ENCODE peak calls at places on chromosomes 5 and 9, in seven cellular contexts. A, U, B, S, T, K and R are unnamed samples.

GRCh38 chr5:39433123-39433522 is 8.3 kb upstream of the DAB2 start:
- DNase-seq in A (no peak), U (no peak), B (no peak), S (no peak), T (no peak), K (no peak), R (no peak)

GRCh38 chr5:60023255-60023654 is 129.7 kb upstream of the PDE4D start:
- DNase-seq in A (peak; percentile 37), U (no peak), B (no peak), S (no peak), T (no peak), K (peak; percentile 28), R (peak; percentile 70)

GRCh38 chr9:37994639-37995347 is 74.2 kb downstream of the SHB start:
- DNase-seq in A (peak; percentile 53), U (no peak), B (peak; percentile 87), S (peak; percentile 41), T (no peak), K (peak; percentile 89), R (peak; percentile 73)

GRCh38 chr9:4674783-4675182 is 4.6 kb upstream of the CDC37L1 start:
- DNase-seq in A (peak; percentile 95), U (no peak), B (no peak), S (no peak), T (no peak), K (peak; percentile 70), R (no peak)

GRCh38 chr5:177357459-177358332 is at the start of gene RGS14:
- DNase-seq in A (no peak), U (no peak), B (peak; percentile 38), S (no peak), T (peak; percentile 48), K (peak; percentile 73), R (peak; percentile 36)

GRCh38 chr5:31232273-31232888 is 38.9 kb downstream of the CDH6 start:
- DNase-seq in A (peak; percentile 90), U (no peak), B (peak; percentile 42), S (peak; percentile 49), T (no peak), K (peak; percentile 50), R (peak; percentile 63)

GRCh38 chr9:133793471-133793870 is 55.3 kb upstream of the SARDH start:
- DNase-seq in A (no peak), U (no peak), B (no peak), S (no peak), T (no peak), K (no peak), R (no peak)

GRCh38 chr5:31921852-31922305 is 252.2 kb downstream of the GOLPH3 start:
- DNase-seq in A (no peak), U (no peak), B (no peak), S (no peak), T (no peak), K (peak; percentile 89), R (peak; percentile 56)

GRCh38 chr9:117887383-117887782 is 183.2 kb downstream of the TLR4 start:
- DNase-seq in A (no peak), U (no peak), B (no peak), S (no peak), T (no peak), K (no peak), R (no peak)

GRCh38 chr9:8750639-8751041 is 951.1 kb upstream of the DMAC1 start:
- DNase-seq in A (no peak), U (no peak), B (no peak), S (no peak), T (no peak), K (peak; percentile 29), R (no peak)

GRCh38 chr5:1885777-1886633 is 3.3 kb upstream of the IRX4 start:
- DNase-seq in A (no peak), U (no peak), B (no peak), S (no peak), T (no peak), K (no peak), R (no peak)

GRCh38 chr5:68161156-68161555 is 54.4 kb upstream of the PIK3R1 start:
- DNase-seq in A (no peak), U (no peak), B (no peak), S (no peak), T (no peak), K (no peak), R (no peak)

GRCh38 chr9:37283730-37284235 is 138.7 kb upstream of the GRHPR start:
- DNase-seq in A (peak; percentile 48), U (no peak), B (no peak), S (no peak), T (no peak), K (peak; percentile 56), R (no peak)

GRCh38 chr5:29899583-29899982 is 1293.9 kb upstream of the CDH6 start:
- DNase-seq in A (no peak), U (no peak), B (no peak), S (no peak), T (no peak), K (no peak), R (no peak)

GRCh38 chr9:14307989-14308750 is 5.8 kb downstream of the NFIB start:
- DNase-seq in A (no peak), U (no peak), B (peak; percentile 39), S (no peak), T (no peak), K (no peak), R (no peak)

GRCh38 chr9:14309403-14309802 is 4.5 kb downstream of the NFIB start:
- DNase-seq in A (no peak), U (no peak), B (no peak), S (peak; percentile 51), T (no peak), K (peak; percentile 9), R (peak; percentile 79)

GRCh38 chr9:14306188-14306587 is 7.8 kb downstream of the NFIB start:
- DNase-seq in A (no peak), U (no peak), B (no peak), S (no peak), T (no peak), K (no peak), R (no peak)

GRCh38 chr9:14308751-14309140 is 5.2 kb downstream of the NFIB start:
- DNase-seq in A (no peak), U (no peak), B (no peak), S (no peak), T (no peak), K (no peak), R (no peak)

DNA sequence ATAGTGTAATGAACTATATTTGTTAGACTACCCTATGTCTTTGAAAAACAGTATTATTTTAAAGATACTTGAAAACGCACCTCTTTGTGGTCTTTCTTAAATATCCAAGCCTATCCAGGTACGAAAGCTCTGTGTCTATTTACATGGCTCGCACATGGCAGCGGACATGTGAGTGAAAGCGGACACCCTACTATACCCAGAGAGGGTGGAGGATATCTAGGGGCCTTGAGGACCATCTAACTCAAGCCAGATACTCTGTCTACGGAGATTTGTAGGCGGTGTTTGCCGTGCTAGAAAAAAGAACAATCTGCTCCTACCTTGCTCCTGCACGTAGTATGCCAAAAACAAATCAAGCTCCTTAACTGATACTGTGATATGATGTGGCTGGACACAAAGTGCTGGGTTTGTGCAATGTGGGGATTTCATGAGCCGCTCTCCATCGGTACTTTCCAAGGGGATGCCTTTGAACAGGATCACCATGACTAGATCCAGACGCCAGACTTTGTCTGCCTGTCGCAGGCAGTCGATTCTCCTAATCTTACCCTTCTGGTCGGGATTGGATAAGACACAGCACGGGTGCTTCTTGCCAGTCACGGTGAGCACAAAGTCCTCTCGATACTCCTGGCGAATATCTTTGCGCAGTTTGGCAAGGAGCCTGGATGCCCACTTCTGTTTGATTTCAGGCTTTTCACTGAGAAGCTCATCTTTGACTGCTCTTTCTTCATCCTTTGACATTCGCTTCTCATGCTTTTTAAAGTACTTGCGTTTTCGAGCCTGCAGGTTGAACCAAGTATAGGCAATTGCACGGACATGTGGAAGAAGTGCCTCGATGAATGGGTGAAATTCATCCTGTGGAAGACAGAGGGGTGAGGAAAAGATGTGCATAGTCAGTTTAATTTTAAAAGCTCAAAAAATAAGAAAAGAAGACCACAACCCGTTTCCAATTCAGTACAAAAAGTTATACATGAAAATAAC is 7.0 kb downstream of the NFIB start:
- DNase-seq in A (no peak), U (no peak), B (no peak), S (no peak), T (no peak), K (no peak), R (no peak)
- H3K4me3 ChIP-seq in A (peak overlapping the region; percentile 94), U (no peak overlapping the region), B (peak overlapping the region; percentile 79), S (no peak overlapping the region), T (no peak overlapping the region), K (peak overlapping the region; percentile 72), R (no peak overlapping the region)

DNA sequence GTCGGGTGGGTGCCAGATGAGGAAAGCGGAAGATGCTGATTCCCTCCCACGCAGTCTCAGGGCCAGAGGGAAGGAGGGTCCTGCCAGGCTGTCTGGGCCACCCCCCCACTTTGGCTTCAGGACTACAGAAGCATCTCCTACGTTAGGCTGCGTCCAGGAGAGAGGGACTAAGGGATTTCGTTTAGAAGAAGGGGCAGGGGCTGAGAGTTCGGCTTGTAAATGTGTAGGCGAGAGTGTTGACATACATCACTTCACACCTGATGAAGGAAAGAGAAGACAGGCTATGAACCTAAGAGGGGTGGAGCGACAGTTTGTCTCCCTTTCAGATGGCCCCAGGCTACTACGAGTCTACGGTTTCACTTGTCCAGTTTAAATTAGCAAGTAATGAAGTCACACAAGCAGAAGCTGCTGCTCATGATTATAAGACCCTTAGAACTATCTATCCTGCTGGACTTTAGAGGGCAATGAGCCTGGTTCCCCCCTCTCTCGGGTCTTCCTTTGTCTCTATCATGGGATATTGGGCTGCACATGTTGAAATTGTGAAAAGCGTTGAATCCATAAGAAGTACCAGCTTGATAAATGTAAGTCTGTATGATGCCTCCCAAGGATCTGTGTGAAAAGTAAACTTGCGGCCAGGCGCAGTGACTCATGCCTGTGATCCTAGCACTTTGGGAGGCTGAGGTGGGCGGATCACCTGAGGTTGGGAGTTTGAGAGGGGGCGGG is 193.0 kb downstream of the AOPEP start:
- DNase-seq in A (peak; percentile 53), U (peak; percentile 98), B (no peak), S (no peak), T (no peak), K (peak; percentile 81), R (no peak)
- H3K4me3 ChIP-seq in A (no peak overlapping the region), U (peak overlapping the region; percentile 39), B (no peak overlapping the region), S (no peak overlapping the region), T (no peak overlapping the region), K (peak overlapping the region; percentile 31), R (no peak overlapping the region)

GRCh38 chr5:135246605-135246922 is 152.5 kb downstream of the MACROH2A1 start:
- DNase-seq in A (no peak), U (no peak), B (no peak), S (peak; percentile 77), T (no peak), K (no peak), R (no peak)
- H3K4me3 ChIP-seq in A (peak overlapping the region; percentile 48), U (peak overlapping the region; percentile 47), B (no peak overlapping the region), S (no peak overlapping the region), T (no peak overlapping the region), K (peak overlapping the region; percentile 6), R (no peak overlapping the region)

GRCh38 chr5:143977891-143978448 is 166.0 kb downstream of the HMHB1 start:
- DNase-seq in A (peak; percentile 12), U (peak; percentile 98), B (no peak), S (peak; percentile 48), T (no peak), K (no peak), R (no peak)

GRCh38 chr5:143976055-143976454 is 164.1 kb downstream of the HMHB1 start:
- DNase-seq in A (no peak), U (no peak), B (no peak), S (no peak), T (no peak), K (no peak), R (no peak)

GRCh38 chr5:143979044-143979690 is 167.2 kb downstream of the HMHB1 start:
- DNase-seq in A (no peak), U (no peak), B (no peak), S (peak; percentile 41), T (no peak), K (no peak), R (no peak)

GRCh38 chr5:143985832-143986485 is 174.0 kb downstream of the HMHB1 start:
- DNase-seq in A (peak; percentile 54), U (peak; percentile 88), B (no peak), S (peak; percentile 87), T (no peak), K (peak; percentile 35), R (peak; percentile 51)

GRCh38 chr5:143980506-143980905 is 168.5 kb downstream of the HMHB1 start:
- DNase-seq in A (no peak), U (no peak), B (no peak), S (no peak), T (no peak), K (no peak), R (no peak)
- H3K4me3 ChIP-seq in A (no peak overlapping the region), U (no peak overlapping the region), B (no peak overlapping the region), S (no peak overlapping the region), T (no peak overlapping the region), K (no peak overlapping the region), R (no peak overlapping the region)